ENCODE peak calls at places on chromosomes 7 and 10, in eight cellular contexts. Z, V, P, A, R, G, Y and B are unnamed samples.

GRCh38 chr10:14749051-14749809 is 25.5 kb downstream of the FAM107B start:
- DNase-seq in V (no peak), Y (peak; percentile 27), R (no peak), A (no peak), P (no peak), Z (peak; percentile 29), G (no peak), B (no peak)

GRCh38 chr10:48592346-48592745 is 12.5 kb downstream of the ARHGAP22 start:
- DNase-seq in V (no peak), Y (no peak), A (no peak), Z (no peak), G (no peak), P (no peak), R (no peak), B (no peak)

GRCh38 chr10:6763417-6763816 is 183.3 kb upstream of the PRKCQ start:
- DNase-seq in V (no peak), R (no peak), A (no peak), Z (no peak), Y (no peak), P (no peak), G (no peak), B (no peak)

GRCh38 chr7:16492513-16493062 is 27.1 kb upstream of the SOSTDC1 start:
- DNase-seq in P (peak; percentile 70), A (peak; percentile 13), R (no peak), Y (no peak), G (no peak), V (no peak), Z (no peak), B (no peak)

GRCh38 chr10:102196893-102197292 is 29.2 kb upstream of the ELOVL3 start:
- DNase-seq in Y (no peak), Z (no peak), G (no peak), V (no peak), A (no peak), R (no peak), P (no peak), B (no peak)

GRCh38 chr10:58856508-58857240 is 319.8 kb upstream of the PHYHIPL start:
- DNase-seq in V (no peak), P (no peak), A (no peak), Y (peak; percentile 94), G (no peak), R (peak; percentile 24), Z (no peak), B (peak; percentile 87)

GRCh38 chr10:122258136-122259074 is 12.7 kb upstream of the BTBD16 start:
- DNase-seq in Y (no peak), Z (no peak), R (no peak), V (no peak), P (no peak), G (no peak), A (no peak), B (no peak)

GRCh38 chr7:42666994-42667393 is 244.9 kb downstream of the C7orf25 start:
- DNase-seq in Z (no peak), R (no peak), Y (no peak), V (no peak), P (no peak), G (no peak), A (no peak), B (no peak)

GRCh38 chr7:157690833-157691382 is 354.1 kb downstream of the DNAJB6 start:
- DNase-seq in R (peak; percentile 71), A (no peak), Z (peak; percentile 21), Y (no peak), V (no peak), P (no peak), G (no peak), B (peak; percentile 98)

GRCh38 chr7:37391791-37392672 is 56.6 kb downstream of the ELMO1 start:
- DNase-seq in A (no peak), Y (no peak), G (no peak), V (no peak), Z (no peak), R (no peak), P (no peak), B (no peak)

GRCh38 chr7:155547161-155547791 is 917 bp upstream of the CNPY1 start:
- DNase-seq in V (no peak), G (no peak), A (no peak), R (no peak), P (no peak), Z (no peak), Y (no peak), B (no peak)
- TF ChIP-seq POLR2A in V (no peak), G (no peak), A (no peak), R (no peak), P (no peak), Z (no peak), Y (no peak), B (no peak)

DNA sequence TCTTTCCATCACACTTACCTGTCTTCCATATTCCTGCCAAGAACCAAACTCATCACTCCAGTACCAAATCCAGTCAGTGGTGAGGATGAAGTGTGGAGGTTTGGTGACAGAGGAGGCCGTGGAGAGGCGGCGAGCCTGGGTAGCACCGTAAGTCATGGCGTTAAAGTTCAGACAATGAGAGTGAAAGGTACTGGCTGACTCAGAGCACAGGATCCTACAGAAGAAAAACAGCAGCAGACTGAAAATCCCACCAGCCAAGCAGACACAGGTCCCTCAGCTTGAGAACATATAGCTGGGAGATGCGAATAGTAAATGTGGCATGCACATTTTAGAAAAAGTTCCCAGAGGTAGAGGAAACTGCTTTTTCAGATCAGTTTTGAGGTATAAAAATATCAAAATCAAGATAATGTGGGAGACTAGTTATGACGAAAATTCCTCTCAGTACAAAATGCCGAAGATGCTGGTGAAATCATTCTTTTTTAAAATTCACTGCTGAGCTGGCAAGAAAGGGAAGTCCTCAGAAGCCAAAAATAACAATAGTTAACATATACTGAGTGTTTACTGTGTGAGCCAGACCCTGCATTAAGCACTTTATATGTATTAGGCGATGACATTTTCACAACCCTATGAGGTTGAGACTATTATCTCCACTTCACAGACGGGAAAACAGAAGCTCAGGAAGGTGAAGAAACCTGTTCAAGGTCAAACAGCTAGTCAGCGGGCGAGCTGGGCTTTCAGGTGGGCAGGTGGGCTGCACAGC is 20.9 kb downstream of the PARP12 start:
- DNase-seq in Y (no peak), Z (no peak), V (no peak), G (no peak), P (no peak), A (no peak), R (no peak), B (no peak)
- TF ChIP-seq POLR2A in Y (no peak), Z (no peak), V (no peak), G (no peak), P (no peak), A (no peak), R (no peak), B (no peak)

GRCh38 chr10:35192645-35193249 is 66.1 kb downstream of the CREM start:
- DNase-seq in P (no peak), G (no peak), Z (no peak), R (no peak), Y (no peak), A (no peak), V (no peak), B (no peak)

GRCh38 chr10:35194471-35194870 is 67.8 kb downstream of the CREM start:
- DNase-seq in A (peak; percentile 41), Y (no peak), G (no peak), Z (no peak), R (no peak), P (no peak), V (no peak), B (no peak)

GRCh38 chr10:35194906-35195305 is 68.3 kb downstream of the CREM start:
- DNase-seq in Z (no peak), V (no peak), A (peak; percentile 86), Y (peak; percentile 79), P (peak; percentile 64), G (no peak), R (peak; percentile 18), B (no peak)

GRCh38 chr10:35191523-35191922 is 64.9 kb downstream of the CREM start:
- DNase-seq in A (no peak), P (peak; percentile 47), G (no peak), Z (peak; percentile 30), V (no peak), Y (no peak), R (no peak), B (no peak)

DNA sequence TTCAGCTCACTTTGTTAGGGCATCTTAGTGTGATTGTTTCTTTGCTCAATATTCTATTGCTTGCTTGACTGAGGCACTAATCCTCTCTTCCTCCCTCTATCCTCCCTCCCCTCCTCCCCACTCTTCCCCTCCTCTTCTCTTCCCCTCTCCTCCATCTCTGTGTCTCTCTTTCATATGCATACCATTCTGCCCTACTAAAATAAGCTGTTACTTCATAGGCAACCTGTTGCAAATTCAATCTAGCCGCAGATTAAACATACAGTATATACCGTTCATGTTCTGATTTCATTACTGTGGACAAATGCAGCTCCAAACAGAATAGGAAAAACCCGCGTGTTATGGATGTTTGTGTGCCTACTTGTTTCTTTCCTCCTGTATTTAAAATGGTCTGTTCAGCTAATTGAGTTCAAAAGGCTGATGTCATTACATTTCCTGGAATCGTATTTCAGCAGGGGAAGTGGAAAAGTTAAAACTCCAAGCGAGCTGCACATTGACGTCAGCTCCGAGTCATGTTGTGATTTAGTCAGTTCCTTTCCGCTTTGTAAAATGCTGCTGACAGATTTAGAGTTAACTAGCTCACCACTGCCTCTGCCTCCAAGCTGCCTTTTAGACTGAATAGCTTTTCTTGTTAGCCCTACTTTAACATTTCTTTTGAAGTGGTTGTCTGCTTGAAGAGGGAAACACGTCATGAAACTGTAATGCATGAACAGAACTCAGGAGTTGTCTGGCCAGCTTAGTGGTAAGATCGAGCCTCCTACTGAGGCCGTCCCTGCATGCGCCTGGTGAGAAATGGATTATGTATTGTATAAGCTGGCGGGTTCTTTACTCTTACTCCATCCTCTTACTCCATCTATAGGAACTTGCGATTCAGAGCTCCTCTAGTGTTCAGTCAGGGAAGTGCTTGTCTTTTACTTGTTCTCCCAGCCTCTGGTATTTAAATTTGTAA is 69.0 kb downstream of the CREM start:
- DNase-seq in R (peak; percentile 82), Y (peak; percentile 95), Z (peak; percentile 78), A (peak; percentile 77), V (no peak), P (peak; percentile 63), G (peak; percentile 83), B (peak; percentile 23)
- TF ChIP-seq POLR2A in R (no peak), Y (no peak), Z (peak; percentile 46), A (peak; percentile 48), V (peak; percentile 55), P (peak; percentile 52), G (peak; percentile 53), B (no peak)

DNA sequence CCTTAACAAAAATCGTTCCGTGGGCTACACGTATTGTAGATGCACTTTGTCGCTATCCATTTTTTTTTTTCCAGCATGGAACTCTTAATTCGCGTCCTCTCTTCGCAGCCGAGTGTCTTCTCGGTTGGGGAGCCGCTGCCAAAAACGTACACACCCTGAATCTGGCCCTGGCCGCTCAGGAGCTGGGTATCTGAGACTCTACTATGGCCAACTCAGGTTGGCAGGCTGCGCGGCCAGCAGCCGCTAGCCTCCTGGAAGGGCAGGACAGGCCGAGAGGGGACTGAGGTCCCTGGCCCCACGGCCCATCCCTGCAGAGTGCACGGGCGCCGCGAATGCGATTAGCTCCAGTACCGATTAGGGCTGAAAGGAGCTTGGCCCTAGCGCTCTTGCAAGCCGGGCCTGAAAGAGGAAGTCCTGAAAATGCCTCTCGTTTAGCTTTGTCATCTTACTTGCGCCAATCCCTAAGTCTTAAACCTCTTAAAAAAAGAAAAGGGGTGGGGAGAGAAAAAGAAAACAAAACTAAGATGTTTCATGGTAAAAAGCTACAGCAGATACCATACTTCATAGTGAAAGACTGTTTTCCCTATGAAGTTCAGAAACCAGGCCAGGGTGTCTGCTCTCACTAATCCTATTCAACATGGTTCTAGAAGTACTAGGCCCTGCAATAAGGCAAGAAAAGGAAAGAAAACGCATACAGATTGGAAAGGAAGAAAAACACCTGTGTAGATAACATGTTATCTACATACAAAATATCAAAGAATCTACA is 113.2 kb upstream of the RHEB start:
- DNase-seq in A (peak; percentile 37), V (peak; percentile 6), G (peak; percentile 77), Z (peak; percentile 66), Y (no peak), P (peak; percentile 48), R (no peak), B (no peak)
- TF ChIP-seq POLR2A in A (no peak), V (no peak), G (peak; percentile 92), Z (peak; percentile 54), Y (no peak), P (no peak), R (no peak), B (no peak)

GRCh38 chr10:95268438-95268837 is 22.4 kb downstream of the PDLIM1 start:
- DNase-seq in G (no peak), A (no peak), R (no peak), Y (no peak), V (no peak), P (no peak), Z (no peak), B (no peak)
- TF ChIP-seq POLR2A in G (no peak), A (no peak), R (no peak), Y (no peak), V (no peak), P (no peak), Z (no peak), B (no peak)